ENCODE peak calls at places on chromosomes 1 and 21, in ten cellular contexts. One of them, this sample, is unnamed.

GRCh38 chr1:236451796-236452373 is 57.8 kb downstream of the EDARADD start:
- DNase-seq in CD8-positive, alpha-beta T cell: peak; percentile 13
- DNase-seq in Peyer's patch: no peak
- DNase-seq in endothelial cell of umbilical vein: peak; percentile 7
- DNase-seq in cardiac muscle cell: peak; percentile 12
- DNase-seq in heart left ventricle: no peak
- DNase-seq in fibroblast of villous mesenchyme: peak; percentile 11
- DNase-seq in NB4: peak; percentile 40
- DNase-seq in AG09319: no peak
- DNase-seq in kidney epithelial cell: no peak
- DNase-seq in this sample: peak; percentile 40

GRCh38 chr1:158371188-158371953 is 17.7 kb downstream of the CD1E start:
- DNase-seq in cardiac muscle cell: no peak
- DNase-seq in endothelial cell of umbilical vein: no peak
- DNase-seq in heart left ventricle: no peak
- DNase-seq in Peyer's patch: no peak
- DNase-seq in NB4: no peak
- DNase-seq in CD8-positive, alpha-beta T cell: no peak
- DNase-seq in fibroblast of villous mesenchyme: no peak
- DNase-seq in AG09319: no peak
- DNase-seq in kidney epithelial cell: no peak
- DNase-seq in this sample: no peak

GRCh38 chr21:34004013-34004938 is 69.1 kb upstream of the MRPS6 start:
- DNase-seq in CD8-positive, alpha-beta T cell: no peak
- DNase-seq in NB4: no peak
- DNase-seq in kidney epithelial cell: no peak
- DNase-seq in cardiac muscle cell: no peak
- DNase-seq in Peyer's patch: no peak
- DNase-seq in endothelial cell of umbilical vein: no peak
- DNase-seq in fibroblast of villous mesenchyme: peak; percentile 71
- DNase-seq in AG09319: no peak
- DNase-seq in heart left ventricle: no peak
- DNase-seq in this sample: no peak

GRCh38 chr1:164602480-164603093 is 43.6 kb downstream of the PBX1 start:
- DNase-seq in CD8-positive, alpha-beta T cell: no peak
- DNase-seq in Peyer's patch: no peak
- DNase-seq in endothelial cell of umbilical vein: peak; percentile 53
- DNase-seq in fibroblast of villous mesenchyme: peak; percentile 58
- DNase-seq in NB4: no peak
- DNase-seq in kidney epithelial cell: no peak
- DNase-seq in cardiac muscle cell: peak; percentile 82
- DNase-seq in heart left ventricle: peak; percentile 64
- DNase-seq in AG09319: no peak
- DNase-seq in this sample: no peak

GRCh38 chr1:43934279-43934985 is 831 bp downstream of the ARTN start:
- DNase-seq in cardiac muscle cell: peak; percentile 89
- DNase-seq in NB4: peak; percentile 81
- DNase-seq in kidney epithelial cell: no peak
- DNase-seq in fibroblast of villous mesenchyme: peak; percentile 63
- DNase-seq in Peyer's patch: peak; percentile 49
- DNase-seq in endothelial cell of umbilical vein: peak; percentile 42
- DNase-seq in AG09319: no peak
- DNase-seq in CD8-positive, alpha-beta T cell: peak; percentile 32
- DNase-seq in heart left ventricle: peak; percentile 52
- DNase-seq in this sample: peak; percentile 47

GRCh38 chr1:17045140-17045539 is 8.7 kb downstream of the SDHB start:
- DNase-seq in fibroblast of villous mesenchyme: no peak
- DNase-seq in kidney epithelial cell: no peak
- DNase-seq in heart left ventricle: no peak
- DNase-seq in AG09319: no peak
- DNase-seq in CD8-positive, alpha-beta T cell: no peak
- DNase-seq in endothelial cell of umbilical vein: no peak
- DNase-seq in cardiac muscle cell: no peak
- DNase-seq in Peyer's patch: no peak
- DNase-seq in NB4: no peak
- DNase-seq in this sample: no peak

GRCh38 chr21:44973598-44973997 is 33.8 kb downstream of the SLX9 start:
- DNase-seq in heart left ventricle: no peak
- DNase-seq in cardiac muscle cell: no peak
- DNase-seq in Peyer's patch: no peak
- DNase-seq in AG09319: no peak
- DNase-seq in CD8-positive, alpha-beta T cell: no peak
- DNase-seq in endothelial cell of umbilical vein: no peak
- DNase-seq in fibroblast of villous mesenchyme: no peak
- DNase-seq in NB4: no peak
- DNase-seq in kidney epithelial cell: no peak
- DNase-seq in this sample: no peak

GRCh38 chr1:176382163-176382562 is 80.8 kb upstream of the PAPPA2 start:
- DNase-seq in NB4: no peak
- DNase-seq in Peyer's patch: no peak
- DNase-seq in heart left ventricle: no peak
- DNase-seq in kidney epithelial cell: no peak
- DNase-seq in CD8-positive, alpha-beta T cell: no peak
- DNase-seq in AG09319: no peak
- DNase-seq in cardiac muscle cell: no peak
- DNase-seq in fibroblast of villous mesenchyme: no peak
- DNase-seq in endothelial cell of umbilical vein: no peak
- DNase-seq in this sample: no peak

GRCh38 chr1:25580933-25581332 is 35.7 kb upstream of the MAN1C1 start:
- DNase-seq in cardiac muscle cell: peak; percentile 45
- DNase-seq in fibroblast of villous mesenchyme: no peak
- DNase-seq in endothelial cell of umbilical vein: no peak
- DNase-seq in CD8-positive, alpha-beta T cell: no peak
- DNase-seq in NB4: no peak
- DNase-seq in heart left ventricle: no peak
- DNase-seq in Peyer's patch: no peak
- DNase-seq in AG09319: no peak
- DNase-seq in kidney epithelial cell: no peak
- DNase-seq in this sample: no peak

GRCh38 chr1:32273389-32274208 is 18.3 kb upstream of the HDAC1 start:
- DNase-seq in cardiac muscle cell: no peak
- DNase-seq in kidney epithelial cell: peak; percentile 56
- DNase-seq in Peyer's patch: peak; percentile 80
- DNase-seq in NB4: peak; percentile 31
- DNase-seq in endothelial cell of umbilical vein: no peak
- DNase-seq in CD8-positive, alpha-beta T cell: peak; percentile 58
- DNase-seq in AG09319: no peak
- DNase-seq in fibroblast of villous mesenchyme: peak; percentile 25
- DNase-seq in heart left ventricle: no peak
- DNase-seq in this sample: peak; percentile 43

GRCh38 chr1:117146570-117147340 is 25.2 kb upstream of the TRIM45 start:
- DNase-seq in Peyer's patch: no peak
- DNase-seq in AG09319: peak; percentile 54
- DNase-seq in CD8-positive, alpha-beta T cell: no peak
- DNase-seq in NB4: peak; percentile 31
- DNase-seq in fibroblast of villous mesenchyme: peak; percentile 80
- DNase-seq in endothelial cell of umbilical vein: no peak
- DNase-seq in kidney epithelial cell: peak; percentile 63
- DNase-seq in cardiac muscle cell: no peak
- DNase-seq in heart left ventricle: no peak
- DNase-seq in this sample: no peak

GRCh38 chr21:25934130-25934529 is 199.4 kb downstream of the GABPA start:
- DNase-seq in Peyer's patch: no peak
- DNase-seq in NB4: no peak
- DNase-seq in heart left ventricle: no peak
- DNase-seq in cardiac muscle cell: no peak
- DNase-seq in endothelial cell of umbilical vein: no peak
- DNase-seq in kidney epithelial cell: no peak
- DNase-seq in AG09319: no peak
- DNase-seq in CD8-positive, alpha-beta T cell: no peak
- DNase-seq in fibroblast of villous mesenchyme: peak; percentile 80
- DNase-seq in this sample: no peak

GRCh38 chr1:19974822-19975416 is 4.5 kb downstream of the PLA2G2A start:
- DNase-seq in NB4: peak; percentile 39
- DNase-seq in cardiac muscle cell: peak; percentile 31
- DNase-seq in heart left ventricle: peak; percentile 58
- DNase-seq in endothelial cell of umbilical vein: peak; percentile 69
- DNase-seq in CD8-positive, alpha-beta T cell: no peak
- DNase-seq in fibroblast of villous mesenchyme: peak; percentile 73
- DNase-seq in kidney epithelial cell: peak; percentile 10
- DNase-seq in Peyer's patch: no peak
- DNase-seq in AG09319: peak; percentile 35
- DNase-seq in this sample: no peak

GRCh38 chr1:96840396-96840795 is 118.8 kb downstream of the PTBP2 start:
- DNase-seq in cardiac muscle cell: no peak
- DNase-seq in kidney epithelial cell: no peak
- DNase-seq in heart left ventricle: no peak
- DNase-seq in CD8-positive, alpha-beta T cell: no peak
- DNase-seq in fibroblast of villous mesenchyme: no peak
- DNase-seq in endothelial cell of umbilical vein: no peak
- DNase-seq in AG09319: no peak
- DNase-seq in Peyer's patch: no peak
- DNase-seq in NB4: no peak
- DNase-seq in this sample: no peak

GRCh38 chr1:96843196-96843595 is 121.6 kb downstream of the PTBP2 start:
- DNase-seq in kidney epithelial cell: peak; percentile 2
- DNase-seq in heart left ventricle: no peak
- DNase-seq in fibroblast of villous mesenchyme: peak; percentile 48
- DNase-seq in AG09319: peak; percentile 3
- DNase-seq in cardiac muscle cell: no peak
- DNase-seq in CD8-positive, alpha-beta T cell: no peak
- DNase-seq in Peyer's patch: no peak
- DNase-seq in NB4: peak; percentile 55
- DNase-seq in endothelial cell of umbilical vein: no peak
- DNase-seq in this sample: no peak

GRCh38 chr1:96843601-96844000 is 122.0 kb downstream of the PTBP2 start:
- DNase-seq in CD8-positive, alpha-beta T cell: no peak
- DNase-seq in heart left ventricle: no peak
- DNase-seq in endothelial cell of umbilical vein: no peak
- DNase-seq in cardiac muscle cell: no peak
- DNase-seq in AG09319: no peak
- DNase-seq in NB4: no peak
- DNase-seq in Peyer's patch: no peak
- DNase-seq in kidney epithelial cell: no peak
- DNase-seq in fibroblast of villous mesenchyme: no peak
- DNase-seq in this sample: no peak

GRCh38 chr1:96845464-96845863 is 123.9 kb downstream of the PTBP2 start:
- DNase-seq in NB4: peak; percentile 62
- DNase-seq in kidney epithelial cell: no peak
- DNase-seq in fibroblast of villous mesenchyme: peak; percentile 15
- DNase-seq in Peyer's patch: no peak
- DNase-seq in AG09319: no peak
- DNase-seq in CD8-positive, alpha-beta T cell: no peak
- DNase-seq in endothelial cell of umbilical vein: peak; percentile 35
- DNase-seq in heart left ventricle: no peak
- DNase-seq in cardiac muscle cell: peak; percentile 49
- DNase-seq in this sample: no peak

GRCh38 chr1:96842215-96842614 is 120.6 kb downstream of the PTBP2 start:
- DNase-seq in NB4: peak; percentile 34
- DNase-seq in fibroblast of villous mesenchyme: peak; percentile 8
- DNase-seq in heart left ventricle: no peak
- DNase-seq in endothelial cell of umbilical vein: no peak
- DNase-seq in Peyer's patch: no peak
- DNase-seq in cardiac muscle cell: no peak
- DNase-seq in CD8-positive, alpha-beta T cell: no peak
- DNase-seq in kidney epithelial cell: no peak
- DNase-seq in AG09319: no peak
- DNase-seq in this sample: no peak
- TF ChIP-seq CTCF in NB4: peak; percentile 35
- TF ChIP-seq CTCF in fibroblast of villous mesenchyme: peak; percentile 33
- TF ChIP-seq CTCF in heart left ventricle: no peak
- TF ChIP-seq CTCF in endothelial cell of umbilical vein: no peak
- TF ChIP-seq CTCF in Peyer's patch: no peak
- TF ChIP-seq CTCF in cardiac muscle cell: peak; percentile 35
- TF ChIP-seq CTCF in CD8-positive, alpha-beta T cell: no peak
- TF ChIP-seq CTCF in kidney epithelial cell: peak; percentile 19
- TF ChIP-seq CTCF in AG09319: peak; percentile 18
- TF ChIP-seq CTCF in this sample: no peak

GRCh38 chr1:188489336-188490112 is 1660.8 kb downstream of the PLA2G4A start:
- DNase-seq in Peyer's patch: no peak
- DNase-seq in CD8-positive, alpha-beta T cell: no peak
- DNase-seq in fibroblast of villous mesenchyme: no peak
- DNase-seq in kidney epithelial cell: no peak
- DNase-seq in heart left ventricle: no peak
- DNase-seq in AG09319: no peak
- DNase-seq in NB4: no peak
- DNase-seq in endothelial cell of umbilical vein: peak; percentile 29
- DNase-seq in cardiac muscle cell: no peak
- DNase-seq in this sample: no peak
- TF ChIP-seq CTCF in Peyer's patch: no peak
- TF ChIP-seq CTCF in CD8-positive, alpha-beta T cell: no peak
- TF ChIP-seq CTCF in fibroblast of villous mesenchyme: no peak
- TF ChIP-seq CTCF in kidney epithelial cell: no peak
- TF ChIP-seq CTCF in heart left ventricle: no peak
- TF ChIP-seq CTCF in AG09319: no peak
- TF ChIP-seq CTCF in NB4: no peak
- TF ChIP-seq CTCF in endothelial cell of umbilical vein: no peak
- TF ChIP-seq CTCF in cardiac muscle cell: no peak
- TF ChIP-seq CTCF in this sample: no peak

GRCh38 chr1:156930483-156930882 is 10.1 kb downstream of the LRRC71 start:
- DNase-seq in endothelial cell of umbilical vein: no peak
- DNase-seq in AG09319: no peak
- DNase-seq in cardiac muscle cell: no peak
- DNase-seq in kidney epithelial cell: no peak
- DNase-seq in Peyer's patch: no peak
- DNase-seq in CD8-positive, alpha-beta T cell: no peak
- DNase-seq in heart left ventricle: no peak
- DNase-seq in NB4: no peak
- DNase-seq in fibroblast of villous mesenchyme: no peak
- DNase-seq in this sample: no peak

GRCh38 chr1:156927215-156928042 is 7.0 kb downstream of the LRRC71 start:
- DNase-seq in heart left ventricle: peak; percentile 65
- DNase-seq in CD8-positive, alpha-beta T cell: peak; percentile 25
- DNase-seq in AG09319: peak; percentile 20
- DNase-seq in endothelial cell of umbilical vein: peak; percentile 79
- DNase-seq in NB4: peak; percentile 78
- DNase-seq in fibroblast of villous mesenchyme: peak; percentile 71
- DNase-seq in cardiac muscle cell: peak; percentile 85
- DNase-seq in kidney epithelial cell: peak; percentile 19
- DNase-seq in Peyer's patch: peak; percentile 38
- DNase-seq in this sample: peak; percentile 28

GRCh38 chr1:156926175-156926574 is 5.7 kb downstream of the LRRC71 start:
- DNase-seq in fibroblast of villous mesenchyme: peak; percentile 45
- DNase-seq in NB4: peak; percentile 88
- DNase-seq in CD8-positive, alpha-beta T cell: no peak
- DNase-seq in Peyer's patch: peak; percentile 16
- DNase-seq in AG09319: no peak
- DNase-seq in cardiac muscle cell: peak; percentile 42
- DNase-seq in kidney epithelial cell: no peak
- DNase-seq in endothelial cell of umbilical vein: no peak
- DNase-seq in heart left ventricle: no peak
- DNase-seq in this sample: no peak

GRCh38 chr1:156929596-156930238 is 9.3 kb downstream of the LRRC71 start:
- DNase-seq in NB4: no peak
- DNase-seq in AG09319: no peak
- DNase-seq in kidney epithelial cell: no peak
- DNase-seq in fibroblast of villous mesenchyme: no peak
- DNase-seq in CD8-positive, alpha-beta T cell: no peak
- DNase-seq in endothelial cell of umbilical vein: no peak
- DNase-seq in heart left ventricle: no peak
- DNase-seq in cardiac muscle cell: no peak
- DNase-seq in Peyer's patch: no peak
- DNase-seq in this sample: no peak

GRCh38 chr1:156928043-156928602 is 7.7 kb downstream of the LRRC71 start:
- DNase-seq in kidney epithelial cell: no peak
- DNase-seq in Peyer's patch: no peak
- DNase-seq in endothelial cell of umbilical vein: no peak
- DNase-seq in fibroblast of villous mesenchyme: no peak
- DNase-seq in cardiac muscle cell: no peak
- DNase-seq in NB4: no peak
- DNase-seq in heart left ventricle: no peak
- DNase-seq in AG09319: no peak
- DNase-seq in CD8-positive, alpha-beta T cell: no peak
- DNase-seq in this sample: no peak
- TF ChIP-seq CTCF in kidney epithelial cell: no peak
- TF ChIP-seq CTCF in Peyer's patch: no peak
- TF ChIP-seq CTCF in endothelial cell of umbilical vein: no peak
- TF ChIP-seq CTCF in fibroblast of villous mesenchyme: no peak
- TF ChIP-seq CTCF in cardiac muscle cell: no peak
- TF ChIP-seq CTCF in NB4: no peak
- TF ChIP-seq CTCF in heart left ventricle: no peak
- TF ChIP-seq CTCF in AG09319: no peak
- TF ChIP-seq CTCF in CD8-positive, alpha-beta T cell: peak; percentile 30
- TF ChIP-seq CTCF in this sample: no peak

GRCh38 chr21:21101911-21102310 is 103.7 kb downstream of the NCAM2 start:
- DNase-seq in cardiac muscle cell: peak; percentile 61
- DNase-seq in CD8-positive, alpha-beta T cell: no peak
- DNase-seq in endothelial cell of umbilical vein: no peak
- DNase-seq in Peyer's patch: no peak
- DNase-seq in NB4: peak; percentile 54
- DNase-seq in kidney epithelial cell: no peak
- DNase-seq in heart left ventricle: no peak
- DNase-seq in fibroblast of villous mesenchyme: peak; percentile 27
- DNase-seq in AG09319: no peak
- DNase-seq in this sample: no peak
- TF ChIP-seq CTCF in cardiac muscle cell: peak; percentile 48
- TF ChIP-seq CTCF in CD8-positive, alpha-beta T cell: no peak
- TF ChIP-seq CTCF in endothelial cell of umbilical vein: no peak
- TF ChIP-seq CTCF in Peyer's patch: no peak
- TF ChIP-seq CTCF in NB4: peak; percentile 23
- TF ChIP-seq CTCF in kidney epithelial cell: peak; percentile 25
- TF ChIP-seq CTCF in heart left ventricle: peak; percentile 42
- TF ChIP-seq CTCF in fibroblast of villous mesenchyme: peak; percentile 6
- TF ChIP-seq CTCF in AG09319: peak; percentile 9
- TF ChIP-seq CTCF in this sample: no peak